ENCODE peak calls at places on chromosome 17, in four cellular contexts. U, F, Q and E are unnamed samples.

GRCh38 chr17:32155896-32156295 is 13.6 kb downstream of the RHOT1 start:
- DNase-seq in U (no peak), F (no peak), Q (no peak), E (no peak)

GRCh38 chr17:36131436-36131835 is 27.8 kb downstream of the CCL4 start:
- DNase-seq in U (no peak), F (no peak), Q (no peak), E (no peak)

GRCh38 chr17:36877774-36878173 is 59.5 kb upstream of the LHX1 start:
- DNase-seq in U (no peak), F (no peak), Q (peak), E (no peak)

GRCh38 chr17:40469805-40470675 is 26.8 kb downstream of the IGFBP4 start:
- DNase-seq in U (no peak), F (no peak), Q (no peak), E (no peak)

GRCh38 chr17:73589096-73589980 is 54.9 kb downstream of the SDK2 start:
- DNase-seq in U (no peak), F (no peak), Q (no peak), E (no peak)

GRCh38 chr17:8698142-8699050 is 46.2 kb downstream of the CCDC42 start:
- DNase-seq in U (peak), F (peak), Q (no peak), E (no peak)

GRCh38 chr17:15892679-15893332 is 52.1 kb upstream of the ADORA2B start:
- DNase-seq in U (no peak), F (no peak), Q (no peak), E (no peak)

GRCh38 chr17:33927732-33928133 is 327.4 kb upstream of the CCL2 start:
- DNase-seq in U (no peak), F (no peak), Q (no peak), E (no peak)

GRCh38 chr17:44557653-44558285 is 485 bp downstream of the FZD2 start:
- DNase-seq in U (no peak), F (peak), Q (peak), E (no peak)

GRCh38 chr17:18971801-18972200 is 19.8 kb downstream of the SLC5A10 start:
- DNase-seq in U (no peak), F (no peak), Q (no peak), E (no peak)

GRCh38 chr17:48240562-48241130 is 133.1 kb downstream of the SNX11 start:
- DNase-seq in U (no peak), F (peak), Q (no peak), E (no peak)

GRCh38 chr17:33016920-33017319 is 25.3 kb downstream of the SPACA3 start:
- DNase-seq in U (no peak), F (no peak), Q (no peak), E (no peak)

GRCh38 chr17:35291802-35292201 is 48.9 kb downstream of the SLFN5 start:
- DNase-seq in U (no peak), F (no peak), Q (no peak), E (no peak)

GRCh38 chr17:79326814-79327213 is 252.2 kb downstream of the ENGASE start:
- DNase-seq in U (no peak), F (no peak), Q (no peak), E (no peak)

GRCh38 chr17:58005031-58005727 is 1.9 kb downstream of the SRSF1 start:
- DNase-seq in U (no peak), F (no peak), Q (no peak), E (no peak)
- TF ChIP-seq POLR2A in U (no peak), F (no peak), Q (no peak), E (no peak)

DNA sequence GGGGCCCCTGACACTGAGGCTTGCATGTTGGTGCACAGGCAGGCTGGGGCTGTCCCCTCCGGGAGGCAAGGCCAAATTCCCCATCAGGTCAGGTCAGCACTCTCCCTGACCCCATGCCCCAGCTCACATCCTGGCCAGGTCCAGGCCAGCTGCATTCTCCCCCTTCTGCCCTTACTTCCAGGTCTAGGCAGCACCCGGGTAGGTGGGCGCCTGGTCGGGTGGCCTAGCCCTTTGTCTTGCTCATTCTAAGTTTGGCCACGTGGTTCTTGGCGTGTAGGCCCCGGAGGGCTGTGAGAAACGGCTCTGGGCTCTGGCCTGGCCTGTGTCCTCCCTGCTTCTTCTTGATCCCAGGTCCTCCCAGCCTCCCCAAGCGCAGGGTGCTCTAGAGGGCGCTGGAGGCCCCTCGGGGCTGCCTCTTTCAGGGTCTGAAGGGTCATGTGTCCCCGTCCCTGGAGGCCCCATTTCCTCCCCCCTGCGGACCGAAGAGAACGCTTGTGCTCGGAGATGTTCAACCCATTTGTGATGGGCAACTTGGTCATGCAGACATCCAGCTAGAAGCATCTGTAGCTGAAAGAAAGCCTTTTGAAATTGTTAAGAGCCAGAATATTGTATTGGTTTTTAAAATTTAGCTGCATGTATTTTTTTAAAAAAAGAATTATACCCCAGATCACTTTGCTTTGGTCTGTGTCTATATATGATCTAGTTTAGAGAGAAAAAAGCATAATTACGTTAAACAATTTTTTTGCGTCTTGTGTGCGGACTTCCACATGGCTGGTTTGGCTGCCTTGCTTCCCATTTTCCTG is 6.7 kb downstream of the BAHCC1 start:
- DNase-seq in U (no peak), F (peak), Q (no peak), E (no peak)
- TF ChIP-seq POLR2AphosphoS5 in U (no peak), F (no peak), Q (peak), E (peak)

DNA sequence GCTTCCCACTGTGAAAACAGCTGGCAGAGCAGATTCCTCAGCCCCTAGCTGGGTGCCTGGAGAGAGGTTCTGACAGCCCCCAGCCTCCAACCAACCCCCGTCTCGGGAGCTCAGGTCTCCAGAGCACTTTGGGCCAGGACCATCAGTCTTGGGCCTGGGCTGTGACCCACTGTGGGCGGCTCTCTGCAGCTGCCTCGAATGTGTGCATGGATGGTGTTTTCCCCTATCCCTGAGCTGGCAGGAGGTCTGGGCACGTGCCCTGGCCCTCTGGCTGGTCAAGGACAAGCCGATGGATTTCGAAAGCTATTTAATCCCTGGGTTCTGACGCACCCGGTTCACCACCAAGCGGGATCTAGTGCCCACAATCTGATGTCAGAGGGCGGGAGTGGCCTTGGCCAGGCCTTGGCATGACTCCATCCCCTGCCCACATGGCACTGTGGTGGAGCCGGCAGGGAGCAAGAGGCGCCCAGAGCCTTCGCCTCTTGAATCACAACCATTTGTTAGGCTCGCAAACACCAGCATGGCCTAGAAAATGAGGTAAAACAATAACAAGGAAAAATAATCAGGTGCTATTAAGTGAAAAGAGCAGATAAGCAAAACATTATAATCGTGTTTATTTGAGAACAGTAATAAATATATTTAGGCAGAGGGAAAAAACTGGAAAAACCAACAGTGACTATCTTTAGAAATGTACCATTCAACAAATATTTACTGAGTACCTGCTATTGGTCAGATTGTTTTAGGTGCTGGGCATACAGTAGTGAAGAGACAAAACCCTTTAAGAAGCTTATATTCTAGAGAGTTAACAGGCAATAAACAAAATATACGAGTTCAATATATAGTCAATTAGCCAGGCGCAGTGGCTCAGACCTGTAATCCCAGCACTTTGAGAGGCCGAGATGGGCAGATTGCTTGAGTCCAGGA is 69.3 kb upstream of the TOB1 start:
- DNase-seq in U (peak), F (no peak), Q (peak), E (no peak)
- TF ChIP-seq POLR2A in U (no peak), F (no peak), Q (no peak), E (no peak)

GRCh38 chr17:49554694-49555494 is 20.8 kb upstream of the NXPH3 start:
- DNase-seq in U (no peak), F (no peak), Q (peak), E (no peak)
- TF ChIP-seq POLR2AphosphoS5 in U (no peak), F (no peak), Q (no peak), E (no peak)

GRCh38 chr17:7559307-7560171 is 989 bp downstream of the TNFSF13 start:
- DNase-seq in U (no peak), F (no peak), Q (no peak), E (no peak)

GRCh38 chr17:7557147-7557764 is 1.3 kb upstream of the TNFSF13 start:
- DNase-seq in U (no peak), F (no peak), Q (no peak), E (no peak)

GRCh38 chr17:7558544-7559306 is at the start of gene TNFSF13:
- DNase-seq in U (no peak), F (no peak), Q (peak), E (no peak)

GRCh38 chr17:7556627-7557026 is 1.9 kb upstream of the TNFSF13 start:
- DNase-seq in U (no peak), F (no peak), Q (no peak), E (no peak)

DNA sequence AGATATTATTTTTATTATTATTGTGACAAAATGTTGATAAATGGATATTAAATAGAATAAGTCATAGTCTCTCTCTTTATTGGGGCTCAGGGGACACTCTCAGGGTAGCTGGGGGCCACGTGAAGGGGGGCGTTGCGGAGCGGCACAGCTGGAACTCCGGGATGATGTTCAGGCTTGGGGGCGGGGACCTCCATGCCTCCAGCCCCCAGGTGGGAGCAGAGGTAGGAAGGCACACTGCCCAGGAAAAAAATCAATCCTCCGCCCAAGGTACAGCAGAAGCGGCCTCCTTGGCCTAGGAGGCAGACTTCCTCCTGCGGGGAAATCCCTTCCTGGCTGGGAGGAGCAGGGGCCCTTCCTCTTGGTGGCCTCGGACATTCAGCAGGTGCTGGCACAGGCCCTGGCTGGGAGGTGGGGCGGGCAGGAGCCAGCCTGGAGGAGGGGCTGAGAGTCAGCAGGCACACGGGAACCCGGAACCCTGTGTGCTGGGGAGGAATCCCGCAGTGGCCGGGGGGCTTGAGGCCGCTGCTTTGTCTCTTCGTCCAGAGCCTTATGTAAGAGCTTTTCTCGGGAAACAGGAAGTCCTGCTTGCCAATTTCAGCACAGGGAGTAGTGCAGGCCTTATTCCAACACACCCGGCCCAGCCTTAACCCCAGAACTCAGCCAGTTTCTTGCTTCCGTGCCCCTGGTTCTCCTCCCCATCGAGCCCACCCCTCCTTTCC is 566 bp upstream of the TNFSF13 start:
- DNase-seq in U (peak), F (peak), Q (peak), E (peak)
- TF ChIP-seq POLR2A in U (no peak), F (peak), Q (peak), E (no peak)

GRCh38 chr17:4097165-4097960 is 45.5 kb downstream of the ZZEF1 start:
- DNase-seq in U (no peak), F (no peak), Q (no peak), E (no peak)
- TF ChIP-seq POLR2AphosphoS5 in U (no peak), F (no peak), Q (no peak), E (peak)

DNA sequence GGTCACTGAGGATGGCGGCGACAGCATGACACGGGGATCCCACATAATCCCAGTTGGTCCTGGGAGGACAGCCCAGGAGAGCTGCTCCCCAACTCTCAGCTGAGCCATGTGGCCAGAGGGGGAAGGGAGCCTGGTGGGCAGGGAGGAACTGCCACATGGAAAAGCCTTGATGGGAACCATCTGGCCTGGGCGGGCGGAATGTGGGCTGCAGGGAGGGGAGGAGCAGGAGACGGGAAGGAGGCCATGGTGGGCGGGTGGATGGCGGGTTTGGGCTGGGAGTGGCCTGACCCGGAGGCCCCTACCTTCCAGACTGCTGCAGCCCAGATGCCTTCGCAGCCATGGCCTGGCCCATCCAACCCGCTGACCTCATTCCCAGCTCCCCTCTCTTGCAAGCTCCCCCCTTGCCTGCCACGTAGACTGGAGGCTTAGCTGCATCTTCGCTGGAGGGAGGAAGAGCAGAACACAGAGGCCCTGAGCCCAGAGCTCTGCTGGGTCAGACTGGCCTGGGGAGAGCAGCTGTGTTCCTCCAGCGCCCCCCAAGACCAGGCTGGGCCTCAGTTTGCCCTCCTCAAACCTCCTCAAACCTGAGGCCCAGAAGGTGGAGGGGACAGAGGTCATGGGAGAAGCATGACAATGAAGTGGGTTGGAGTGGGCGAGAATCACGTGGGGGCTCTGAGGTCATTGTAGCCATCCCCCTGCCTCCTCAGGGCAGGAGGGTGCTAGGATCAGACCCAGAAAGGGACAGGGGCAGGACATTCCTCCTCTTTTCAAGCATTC is 8.2 kb upstream of the COL1A1 start:
- DNase-seq in U (peak), F (no peak), Q (no peak), E (peak)
- TF ChIP-seq POLR2A in U (no peak), F (no peak), Q (no peak), E (no peak)

GRCh38 chr17:2902546-2902945 is 106.3 kb downstream of the RAP1GAP2 start:
- DNase-seq in U (no peak), F (no peak), Q (no peak), E (no peak)

GRCh38 chr17:2905269-2905668 is 109.0 kb downstream of the RAP1GAP2 start:
- DNase-seq in U (no peak), F (no peak), Q (no peak), E (no peak)

GRCh38 chr17:2905697-2906595 is 109.7 kb downstream of the RAP1GAP2 start:
- DNase-seq in U (no peak), F (no peak), Q (no peak), E (no peak)

GRCh38 chr17:2903193-2903974 is 107.1 kb downstream of the RAP1GAP2 start:
- DNase-seq in U (no peak), F (no peak), Q (no peak), E (no peak)

DNA sequence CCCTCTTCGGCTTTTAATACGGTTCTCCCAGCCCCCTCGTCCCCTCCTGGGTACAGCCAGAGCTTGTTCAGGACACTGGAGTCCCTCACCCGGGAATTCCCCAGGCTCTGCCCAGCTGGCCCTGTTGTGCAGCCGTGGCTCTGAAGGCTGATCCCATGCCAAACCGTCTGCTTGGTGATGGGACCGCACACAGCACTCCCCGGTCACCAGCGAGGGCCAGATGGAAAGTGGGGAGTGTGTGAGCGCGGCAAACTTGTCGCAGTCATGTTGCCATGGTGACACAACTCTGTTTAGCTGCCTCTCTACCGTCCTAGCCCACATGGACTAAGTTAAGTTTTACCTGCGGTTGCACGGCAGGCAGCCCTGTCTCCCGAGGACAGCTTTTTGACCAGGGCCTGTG is 107.9 kb downstream of the RAP1GAP2 start:
- DNase-seq in U (no peak), F (no peak), Q (no peak), E (no peak)
- TF ChIP-seq POLR2AphosphoS5 in U (no peak), F (no peak), Q (no peak), E (no peak)